ENCODE peak calls at places on chromosomes 4 and X, in seven cellular contexts. One of them, this sample, is unnamed.

GRCh38 chrX:84873176-84873575 is 130.5 kb upstream of the APOOL start:
- DNase-seq in A549: no peak
- DNase-seq in esophagus squamous epithelium: no peak
- DNase-seq in heart right ventricle: no peak
- DNase-seq in left lung: no peak
- DNase-seq in brain microvascular endothelial cell: no peak
- DNase-seq in endodermal cell: no peak
- DNase-seq in this sample: no peak

GRCh38 chr4:150072906-150073714 is 5.1 kb upstream of the DCLK2 start:
- DNase-seq in A549: peak
- DNase-seq in esophagus squamous epithelium: no peak
- DNase-seq in heart right ventricle: no peak
- DNase-seq in left lung: no peak
- DNase-seq in brain microvascular endothelial cell: peak
- DNase-seq in endodermal cell: no peak
- DNase-seq in this sample: peak

GRCh38 chr4:157992038-157992706 is 180.7 kb downstream of the GASK1B start:
- DNase-seq in A549: peak
- DNase-seq in esophagus squamous epithelium: no peak
- DNase-seq in heart right ventricle: no peak
- DNase-seq in left lung: no peak
- DNase-seq in brain microvascular endothelial cell: peak
- DNase-seq in endodermal cell: no peak
- DNase-seq in this sample: peak

GRCh38 chr4:1460967-1461868 is 55.0 kb upstream of the NKX1-1 start:
- DNase-seq in A549: no peak
- DNase-seq in esophagus squamous epithelium: no peak
- DNase-seq in heart right ventricle: no peak
- DNase-seq in left lung: no peak
- DNase-seq in brain microvascular endothelial cell: no peak
- DNase-seq in endodermal cell: peak
- DNase-seq in this sample: no peak

GRCh38 chrX:123408856-123409737 is 225.0 kb downstream of the GRIA3 start:
- DNase-seq in A549: no peak
- DNase-seq in esophagus squamous epithelium: no peak
- DNase-seq in heart right ventricle: no peak
- DNase-seq in left lung: no peak
- DNase-seq in brain microvascular endothelial cell: no peak
- DNase-seq in endodermal cell: no peak
- DNase-seq in this sample: peak

GRCh38 chr4:2942532-2943363 is 20.5 kb downstream of the NOP14 start:
- DNase-seq in A549: no peak
- DNase-seq in esophagus squamous epithelium: no peak
- DNase-seq in heart right ventricle: no peak
- DNase-seq in left lung: no peak
- DNase-seq in brain microvascular endothelial cell: no peak
- DNase-seq in endodermal cell: peak
- DNase-seq in this sample: no peak

GRCh38 chr4:8278009-8278395 is 8.4 kb downstream of the HTRA3 start:
- DNase-seq in A549: no peak
- DNase-seq in esophagus squamous epithelium: no peak
- DNase-seq in heart right ventricle: peak
- DNase-seq in left lung: no peak
- DNase-seq in brain microvascular endothelial cell: peak
- DNase-seq in endodermal cell: no peak
- DNase-seq in this sample: no peak

GRCh38 chr4:121308328-121308663 is 72.5 kb downstream of the QRFPR start:
- DNase-seq in A549: no peak
- DNase-seq in esophagus squamous epithelium: no peak
- DNase-seq in heart right ventricle: no peak
- DNase-seq in left lung: no peak
- DNase-seq in brain microvascular endothelial cell: no peak
- DNase-seq in endodermal cell: no peak
- DNase-seq in this sample: no peak

GRCh38 chrX:129694805-129695204 is 40.0 kb upstream of the APLN start:
- DNase-seq in A549: no peak
- DNase-seq in esophagus squamous epithelium: no peak
- DNase-seq in heart right ventricle: no peak
- DNase-seq in left lung: no peak
- DNase-seq in brain microvascular endothelial cell: no peak
- DNase-seq in endodermal cell: no peak
- DNase-seq in this sample: no peak

GRCh38 chr4:137452799-137453198 is 79.5 kb downstream of the PCDH18 start:
- DNase-seq in A549: no peak
- DNase-seq in esophagus squamous epithelium: no peak
- DNase-seq in heart right ventricle: no peak
- DNase-seq in left lung: no peak
- DNase-seq in brain microvascular endothelial cell: no peak
- DNase-seq in endodermal cell: no peak
- DNase-seq in this sample: no peak

GRCh38 chr4:78477276-78477675 is 74.3 kb upstream of the ANXA3 start:
- DNase-seq in A549: no peak
- DNase-seq in esophagus squamous epithelium: no peak
- DNase-seq in heart right ventricle: no peak
- DNase-seq in left lung: no peak
- DNase-seq in brain microvascular endothelial cell: peak
- DNase-seq in endodermal cell: no peak
- DNase-seq in this sample: no peak

GRCh38 chr4:158122501-158122900 is 50.3 kb downstream of the GASK1B start:
- DNase-seq in A549: no peak
- DNase-seq in esophagus squamous epithelium: no peak
- DNase-seq in heart right ventricle: no peak
- DNase-seq in left lung: no peak
- DNase-seq in brain microvascular endothelial cell: no peak
- DNase-seq in endodermal cell: no peak
- DNase-seq in this sample: no peak

DNA sequence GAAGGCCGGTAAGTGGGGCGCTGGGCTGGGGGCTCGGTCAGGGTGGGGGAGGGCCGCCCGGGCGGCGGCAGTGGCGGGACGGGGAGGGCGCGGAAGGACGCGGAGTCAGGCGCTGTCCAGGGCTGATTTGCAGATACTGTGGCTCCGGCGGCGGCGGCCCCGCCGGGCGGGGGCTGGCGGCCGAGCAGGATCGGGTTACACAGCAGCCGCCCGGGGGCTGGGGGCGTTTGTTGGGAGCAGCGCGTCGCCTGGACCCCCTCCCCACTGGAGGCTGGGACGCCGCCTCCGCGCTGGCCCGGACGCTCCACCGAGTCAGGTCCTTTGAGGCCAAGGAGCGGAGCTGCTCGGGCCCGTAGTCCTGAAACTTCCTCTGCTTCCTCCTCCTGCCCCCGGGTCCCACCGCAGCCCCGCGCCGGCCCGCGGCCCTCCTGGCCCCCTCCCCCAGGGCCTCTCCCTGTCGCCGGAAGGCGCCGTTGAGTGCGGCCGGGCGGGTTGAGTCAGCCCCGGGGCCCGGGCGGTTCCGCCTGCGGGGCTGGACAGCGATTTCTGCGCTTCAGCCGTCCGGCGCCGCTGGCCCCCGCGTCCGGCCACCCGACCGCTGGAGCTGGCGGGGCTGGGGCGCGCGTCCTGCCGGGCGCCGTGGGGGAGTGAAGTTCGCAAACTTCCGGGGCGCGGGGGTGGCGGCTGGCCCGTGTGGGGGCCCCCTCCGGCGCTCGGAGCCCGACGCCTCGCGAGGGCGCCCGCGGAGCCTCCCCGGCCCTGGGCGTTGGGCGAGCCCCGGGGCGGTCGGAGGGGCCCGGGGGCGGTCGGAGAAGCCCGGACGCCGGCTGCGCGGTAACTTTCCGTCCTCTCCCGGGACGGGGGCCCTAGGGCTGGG is 744 bp downstream of the REST start:
- DNase-seq in A549: peak
- DNase-seq in esophagus squamous epithelium: no peak
- DNase-seq in heart right ventricle: peak
- DNase-seq in left lung: peak
- DNase-seq in brain microvascular endothelial cell: peak
- DNase-seq in endodermal cell: peak
- DNase-seq in this sample: peak
- TF ChIP-seq CTCF in A549: peak
- TF ChIP-seq CTCF in esophagus squamous epithelium: no peak
- TF ChIP-seq CTCF in heart right ventricle: no peak
- TF ChIP-seq CTCF in left lung: no peak
- TF ChIP-seq CTCF in brain microvascular endothelial cell: no peak
- TF ChIP-seq CTCF in endodermal cell: no peak
- TF ChIP-seq CTCF in this sample: no peak

GRCh38 chr4:48195853-48196252 is 61.8 kb upstream of the TXK start:
- DNase-seq in A549: no peak
- DNase-seq in esophagus squamous epithelium: no peak
- DNase-seq in heart right ventricle: no peak
- DNase-seq in left lung: no peak
- DNase-seq in brain microvascular endothelial cell: no peak
- DNase-seq in endodermal cell: no peak
- DNase-seq in this sample: no peak

GRCh38 chr4:48193096-48193836 is 59.2 kb upstream of the TXK start:
- DNase-seq in A549: no peak
- DNase-seq in esophagus squamous epithelium: no peak
- DNase-seq in heart right ventricle: no peak
- DNase-seq in left lung: no peak
- DNase-seq in brain microvascular endothelial cell: no peak
- DNase-seq in endodermal cell: no peak
- DNase-seq in this sample: no peak

GRCh38 chr4:48196758-48197504 is 62.9 kb upstream of the TXK start:
- DNase-seq in A549: no peak
- DNase-seq in esophagus squamous epithelium: no peak
- DNase-seq in heart right ventricle: no peak
- DNase-seq in left lung: no peak
- DNase-seq in brain microvascular endothelial cell: no peak
- DNase-seq in endodermal cell: no peak
- DNase-seq in this sample: no peak

GRCh38 chr4:48193921-48194320 is 59.9 kb upstream of the TXK start:
- DNase-seq in A549: no peak
- DNase-seq in esophagus squamous epithelium: no peak
- DNase-seq in heart right ventricle: no peak
- DNase-seq in left lung: no peak
- DNase-seq in brain microvascular endothelial cell: no peak
- DNase-seq in endodermal cell: no peak
- DNase-seq in this sample: no peak

GRCh38 chr4:48194986-48195773 is 61.1 kb upstream of the TXK start:
- DNase-seq in A549: no peak
- DNase-seq in esophagus squamous epithelium: no peak
- DNase-seq in heart right ventricle: no peak
- DNase-seq in left lung: no peak
- DNase-seq in brain microvascular endothelial cell: no peak
- DNase-seq in endodermal cell: no peak
- DNase-seq in this sample: peak
- H3K4me3 ChIP-seq in A549: no peak
- H3K4me3 ChIP-seq in esophagus squamous epithelium: no peak
- H3K4me3 ChIP-seq in heart right ventricle: no peak
- H3K4me3 ChIP-seq in left lung: no peak
- H3K4me3 ChIP-seq in brain microvascular endothelial cell: no peak
- H3K4me3 ChIP-seq in endodermal cell: no peak
- H3K4me3 ChIP-seq in this sample: no peak

GRCh38 chr4:10260777-10261176 is 144.2 kb upstream of the WDR1 start:
- DNase-seq in A549: no peak
- DNase-seq in esophagus squamous epithelium: no peak
- DNase-seq in heart right ventricle: no peak
- DNase-seq in left lung: no peak
- DNase-seq in brain microvascular endothelial cell: no peak
- DNase-seq in endodermal cell: peak
- DNase-seq in this sample: no peak
- TF ChIP-seq CTCF in A549: no peak
- TF ChIP-seq CTCF in esophagus squamous epithelium: no peak
- TF ChIP-seq CTCF in heart right ventricle: no peak
- TF ChIP-seq CTCF in left lung: no peak
- TF ChIP-seq CTCF in brain microvascular endothelial cell: no peak
- TF ChIP-seq CTCF in endodermal cell: peak
- TF ChIP-seq CTCF in this sample: no peak

DNA sequence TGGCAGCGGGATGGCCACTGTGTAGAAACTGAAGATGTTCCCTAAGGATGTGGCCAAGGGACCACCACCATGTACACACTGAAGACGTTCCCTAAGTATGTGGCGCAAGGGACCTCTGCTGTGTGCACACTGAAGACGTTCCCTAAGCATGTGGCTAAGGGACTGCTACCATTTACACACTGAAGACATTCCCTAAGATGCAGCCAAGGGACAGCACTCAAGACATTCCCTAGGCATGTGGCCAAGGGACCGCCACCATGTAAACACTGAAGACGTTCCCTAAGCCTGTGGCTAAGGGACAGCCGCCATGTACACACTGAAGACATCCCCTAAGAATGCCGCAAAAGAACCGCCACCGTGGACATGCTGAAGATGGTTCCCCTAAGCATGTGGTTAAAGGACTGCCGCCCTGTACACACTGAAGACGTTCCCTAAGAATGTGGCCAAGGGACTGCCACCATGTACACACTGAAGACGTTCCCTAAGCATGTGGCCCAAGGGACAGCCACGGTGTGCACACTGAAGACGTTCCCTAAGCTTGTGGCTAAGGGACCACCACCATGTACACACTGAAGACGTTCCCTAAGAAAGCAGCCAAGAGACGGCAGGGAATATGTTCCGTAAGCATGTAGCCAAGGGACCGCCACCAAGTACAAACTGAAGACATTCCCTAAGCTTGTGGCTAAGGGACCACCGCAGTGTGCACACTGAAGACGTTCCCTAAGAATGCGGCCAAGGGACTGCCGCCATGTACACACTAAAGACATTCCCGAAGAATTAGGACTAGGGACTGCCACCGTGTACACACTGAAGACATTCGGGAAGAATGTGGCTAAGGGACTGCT is 43.3 kb downstream of the DHRSX start:
- DNase-seq in A549: no peak
- DNase-seq in esophagus squamous epithelium: no peak
- DNase-seq in heart right ventricle: no peak
- DNase-seq in left lung: no peak
- DNase-seq in brain microvascular endothelial cell: no peak
- DNase-seq in endodermal cell: peak
- DNase-seq in this sample: no peak
- H3K4me3 ChIP-seq in A549: no peak
- H3K4me3 ChIP-seq in esophagus squamous epithelium: no peak
- H3K4me3 ChIP-seq in heart right ventricle: no peak
- H3K4me3 ChIP-seq in left lung: no peak
- H3K4me3 ChIP-seq in brain microvascular endothelial cell: no peak
- H3K4me3 ChIP-seq in endodermal cell: no peak
- H3K4me3 ChIP-seq in this sample: no peak

GRCh38 chrX:131792356-131792749 is 230.7 kb upstream of the STK26 start:
- DNase-seq in A549: peak
- DNase-seq in esophagus squamous epithelium: peak
- DNase-seq in heart right ventricle: peak
- DNase-seq in left lung: peak
- DNase-seq in brain microvascular endothelial cell: peak
- DNase-seq in endodermal cell: no peak
- DNase-seq in this sample: peak
- TF ChIP-seq CTCF in A549: peak
- TF ChIP-seq CTCF in esophagus squamous epithelium: peak
- TF ChIP-seq CTCF in heart right ventricle: no peak
- TF ChIP-seq CTCF in left lung: no peak
- TF ChIP-seq CTCF in brain microvascular endothelial cell: peak
- TF ChIP-seq CTCF in endodermal cell: no peak
- TF ChIP-seq CTCF in this sample: peak

DNA sequence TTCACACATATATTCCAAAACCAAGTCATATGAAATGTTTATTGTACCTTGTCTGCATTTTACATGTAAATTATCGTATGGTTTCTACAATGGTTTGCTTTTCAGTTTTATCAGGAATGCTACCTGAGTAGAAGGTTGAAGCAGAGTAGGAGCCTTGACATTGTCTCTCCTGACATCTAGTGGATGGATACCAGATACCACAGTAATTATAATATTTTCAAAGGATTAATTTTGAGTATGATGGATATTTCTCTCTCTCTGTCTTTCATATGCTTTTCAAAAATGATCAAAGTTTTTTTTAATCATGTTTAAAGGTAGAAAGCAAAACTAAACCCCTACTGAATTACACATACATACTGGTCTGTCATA is 109.4 kb upstream of the KLHL13 start:
- DNase-seq in A549: peak
- DNase-seq in esophagus squamous epithelium: no peak
- DNase-seq in heart right ventricle: no peak
- DNase-seq in left lung: no peak
- DNase-seq in brain microvascular endothelial cell: peak
- DNase-seq in endodermal cell: no peak
- DNase-seq in this sample: no peak
- H3K4me3 ChIP-seq in A549: no peak
- H3K4me3 ChIP-seq in esophagus squamous epithelium: no peak
- H3K4me3 ChIP-seq in heart right ventricle: no peak
- H3K4me3 ChIP-seq in left lung: no peak
- H3K4me3 ChIP-seq in brain microvascular endothelial cell: no peak
- H3K4me3 ChIP-seq in endodermal cell: no peak
- H3K4me3 ChIP-seq in this sample: no peak

This sample was measured in astrocyte of the cerebellum.